ENCODE peak calls at places on chromosomes 6 and 20, in ten cellular contexts. One of them, this sample, is unnamed.
A peak's percentile ranks its signal among the peaks of the same experiment; 100 is the strongest.

GRCh38 chr6:143696327-143697000 is 18.7 kb downstream of the PHACTR2 start:
- DNase-seq in HEK293T: no peak
- DNase-seq in tibial artery: no peak
- DNase-seq in G401: no peak
- DNase-seq in RPMI7951: no peak
- DNase-seq in activated T-helper 2 cell treated with anti-CD3 and anti-CD28 coated beads, Interferon-gamma antibody, Interleukin-2, Interleukin-4, amounts not matched to agents 10 μg/mL and 5 μg/mL and 100 μg/mL, durations not matched to agents 14 hours and 24 hours and 36 hours: no peak
- DNase-seq in GM10248: no peak
- DNase-seq in ELR: peak; percentile 43
- DNase-seq in NCI-H1417 treated with DMSO at 0.1 percent for 48 hours: no peak
- DNase-seq in AG08395: no peak
- DNase-seq in this sample: no peak

GRCh38 chr20:63317601-63318291 is 24.8 kb downstream of the COL20A1 start:
- DNase-seq in HEK293T: no peak
- DNase-seq in tibial artery: peak; percentile 49
- DNase-seq in G401: no peak
- DNase-seq in RPMI7951: no peak
- DNase-seq in activated T-helper 2 cell treated with anti-CD3 and anti-CD28 coated beads, Interferon-gamma antibody, Interleukin-2, Interleukin-4, amounts not matched to agents 10 μg/mL and 5 μg/mL and 100 μg/mL, durations not matched to agents 14 hours and 24 hours and 36 hours: no peak
- DNase-seq in GM10248: no peak
- DNase-seq in ELR: no peak
- DNase-seq in NCI-H1417 treated with DMSO at 0.1 percent for 48 hours: no peak
- DNase-seq in AG08395: no peak
- DNase-seq in this sample: no peak

GRCh38 chr6:50198245-50198644 is 148.5 kb upstream of the DEFB112 start:
- DNase-seq in HEK293T: no peak
- DNase-seq in tibial artery: no peak
- DNase-seq in G401: no peak
- DNase-seq in RPMI7951: no peak
- DNase-seq in activated T-helper 2 cell treated with anti-CD3 and anti-CD28 coated beads, Interferon-gamma antibody, Interleukin-2, Interleukin-4, amounts not matched to agents 10 μg/mL and 5 μg/mL and 100 μg/mL, durations not matched to agents 14 hours and 24 hours and 36 hours: no peak
- DNase-seq in GM10248: no peak
- DNase-seq in ELR: no peak
- DNase-seq in NCI-H1417 treated with DMSO at 0.1 percent for 48 hours: no peak
- DNase-seq in AG08395: no peak
- DNase-seq in this sample: no peak

GRCh38 chr20:1804129-1804503 is 91.1 kb upstream of the SIRPA start:
- DNase-seq in HEK293T: no peak
- DNase-seq in tibial artery: no peak
- DNase-seq in G401: no peak
- DNase-seq in RPMI7951: no peak
- DNase-seq in activated T-helper 2 cell treated with anti-CD3 and anti-CD28 coated beads, Interferon-gamma antibody, Interleukin-2, Interleukin-4, amounts not matched to agents 10 μg/mL and 5 μg/mL and 100 μg/mL, durations not matched to agents 14 hours and 24 hours and 36 hours: no peak
- DNase-seq in GM10248: no peak
- DNase-seq in ELR: no peak
- DNase-seq in NCI-H1417 treated with DMSO at 0.1 percent for 48 hours: no peak
- DNase-seq in AG08395: no peak
- DNase-seq in this sample: peak; percentile 31

GRCh38 chr20:4370856-4371255 is 350.9 kb upstream of the PRND start:
- DNase-seq in HEK293T: no peak
- DNase-seq in tibial artery: no peak
- DNase-seq in G401: no peak
- DNase-seq in RPMI7951: peak; percentile 79
- DNase-seq in activated T-helper 2 cell treated with anti-CD3 and anti-CD28 coated beads, Interferon-gamma antibody, Interleukin-2, Interleukin-4, amounts not matched to agents 10 μg/mL and 5 μg/mL and 100 μg/mL, durations not matched to agents 14 hours and 24 hours and 36 hours: no peak
- DNase-seq in GM10248: no peak
- DNase-seq in ELR: no peak
- DNase-seq in NCI-H1417 treated with DMSO at 0.1 percent for 48 hours: no peak
- DNase-seq in AG08395: no peak
- DNase-seq in this sample: no peak

GRCh38 chr6:30780642-30780920 is 36.2 kb upstream of the IER3 start:
- DNase-seq in HEK293T: no peak
- DNase-seq in tibial artery: no peak
- DNase-seq in G401: no peak
- DNase-seq in RPMI7951: no peak
- DNase-seq in activated T-helper 2 cell treated with anti-CD3 and anti-CD28 coated beads, Interferon-gamma antibody, Interleukin-2, Interleukin-4, amounts not matched to agents 10 μg/mL and 5 μg/mL and 100 μg/mL, durations not matched to agents 14 hours and 24 hours and 36 hours: no peak
- DNase-seq in GM10248: no peak
- DNase-seq in ELR: no peak
- DNase-seq in NCI-H1417 treated with DMSO at 0.1 percent for 48 hours: no peak
- DNase-seq in AG08395: no peak
- DNase-seq in this sample: no peak

GRCh38 chr20:62818592-62819493 is 2.0 kb downstream of the COL9A3 start:
- DNase-seq in HEK293T: no peak
- DNase-seq in tibial artery: no peak
- DNase-seq in G401: peak; percentile 39
- DNase-seq in RPMI7951: peak; percentile 70
- DNase-seq in activated T-helper 2 cell treated with anti-CD3 and anti-CD28 coated beads, Interferon-gamma antibody, Interleukin-2, Interleukin-4, amounts not matched to agents 10 μg/mL and 5 μg/mL and 100 μg/mL, durations not matched to agents 14 hours and 24 hours and 36 hours: no peak
- DNase-seq in GM10248: no peak
- DNase-seq in ELR: peak; percentile 46
- DNase-seq in NCI-H1417 treated with DMSO at 0.1 percent for 48 hours: no peak
- DNase-seq in AG08395: peak; percentile 26
- DNase-seq in this sample: no peak

GRCh38 chr6:25042599-25042936 is 106.8 kb upstream of the RIPOR2 start:
- DNase-seq in HEK293T: no peak
- DNase-seq in tibial artery: no peak
- DNase-seq in G401: no peak
- DNase-seq in RPMI7951: no peak
- DNase-seq in activated T-helper 2 cell treated with anti-CD3 and anti-CD28 coated beads, Interferon-gamma antibody, Interleukin-2, Interleukin-4, amounts not matched to agents 10 μg/mL and 5 μg/mL and 100 μg/mL, durations not matched to agents 14 hours and 24 hours and 36 hours: no peak
- DNase-seq in GM10248: no peak
- DNase-seq in ELR: no peak
- DNase-seq in NCI-H1417 treated with DMSO at 0.1 percent for 48 hours: no peak
- DNase-seq in AG08395: no peak
- DNase-seq in this sample: no peak

GRCh38 chr20:62122659-62123449 is 579 bp downstream of the LSM14B start:
- DNase-seq in HEK293T: peak; percentile 21
- DNase-seq in tibial artery: peak; percentile 79
- DNase-seq in G401: no peak
- DNase-seq in RPMI7951: peak; percentile 64
- DNase-seq in activated T-helper 2 cell treated with anti-CD3 and anti-CD28 coated beads, Interferon-gamma antibody, Interleukin-2, Interleukin-4, amounts not matched to agents 10 μg/mL and 5 μg/mL and 100 μg/mL, durations not matched to agents 14 hours and 24 hours and 36 hours: peak; percentile 19
- DNase-seq in GM10248: peak; percentile 55
- DNase-seq in ELR: peak; percentile 50
- DNase-seq in NCI-H1417 treated with DMSO at 0.1 percent for 48 hours: peak; percentile 23
- DNase-seq in AG08395: peak; percentile 39
- DNase-seq in this sample: no peak

GRCh38 chr6:64547594-64548268 is 912.1 kb downstream of the PHF3 start:
- DNase-seq in HEK293T: no peak
- DNase-seq in tibial artery: no peak
- DNase-seq in G401: no peak
- DNase-seq in RPMI7951: no peak
- DNase-seq in activated T-helper 2 cell treated with anti-CD3 and anti-CD28 coated beads, Interferon-gamma antibody, Interleukin-2, Interleukin-4, amounts not matched to agents 10 μg/mL and 5 μg/mL and 100 μg/mL, durations not matched to agents 14 hours and 24 hours and 36 hours: no peak
- DNase-seq in GM10248: no peak
- DNase-seq in ELR: no peak
- DNase-seq in NCI-H1417 treated with DMSO at 0.1 percent for 48 hours: no peak
- DNase-seq in AG08395: no peak
- DNase-seq in this sample: no peak

GRCh38 chr20:38599410-38599882 is 2.2 kb upstream of the ARHGAP40 start:
- DNase-seq in HEK293T: no peak
- DNase-seq in tibial artery: no peak
- DNase-seq in G401: no peak
- DNase-seq in RPMI7951: peak; percentile 20
- DNase-seq in activated T-helper 2 cell treated with anti-CD3 and anti-CD28 coated beads, Interferon-gamma antibody, Interleukin-2, Interleukin-4, amounts not matched to agents 10 μg/mL and 5 μg/mL and 100 μg/mL, durations not matched to agents 14 hours and 24 hours and 36 hours: no peak
- DNase-seq in GM10248: no peak
- DNase-seq in ELR: peak; percentile 22
- DNase-seq in NCI-H1417 treated with DMSO at 0.1 percent for 48 hours: no peak
- DNase-seq in AG08395: no peak
- DNase-seq in this sample: no peak

GRCh38 chr20:2619961-2620595 is 32.4 kb upstream of the NOP56 start:
- DNase-seq in HEK293T: no peak
- DNase-seq in tibial artery: no peak
- DNase-seq in G401: no peak
- DNase-seq in RPMI7951: peak; percentile 86
- DNase-seq in activated T-helper 2 cell treated with anti-CD3 and anti-CD28 coated beads, Interferon-gamma antibody, Interleukin-2, Interleukin-4, amounts not matched to agents 10 μg/mL and 5 μg/mL and 100 μg/mL, durations not matched to agents 14 hours and 24 hours and 36 hours: no peak
- DNase-seq in GM10248: no peak
- DNase-seq in ELR: peak; percentile 63
- DNase-seq in NCI-H1417 treated with DMSO at 0.1 percent for 48 hours: no peak
- DNase-seq in AG08395: no peak
- DNase-seq in this sample: no peak

GRCh38 chr20:24781061-24781980 is 167.7 kb upstream of the CST7 start:
- DNase-seq in HEK293T: peak; percentile 25
- DNase-seq in tibial artery: peak; percentile 60
- DNase-seq in G401: peak; percentile 67
- DNase-seq in RPMI7951: peak; percentile 68
- DNase-seq in activated T-helper 2 cell treated with anti-CD3 and anti-CD28 coated beads, Interferon-gamma antibody, Interleukin-2, Interleukin-4, amounts not matched to agents 10 μg/mL and 5 μg/mL and 100 μg/mL, durations not matched to agents 14 hours and 24 hours and 36 hours: no peak
- DNase-seq in GM10248: no peak
- DNase-seq in ELR: peak; percentile 52
- DNase-seq in NCI-H1417 treated with DMSO at 0.1 percent for 48 hours: no peak
- DNase-seq in AG08395: peak; percentile 72
- DNase-seq in this sample: no peak

This sample was measured in coronary artery.